ENCODE peak calls at places on chromosome 22, in seven cellular contexts. Z, J, V, Y, X, T and B are unnamed samples.

GRCh38 chr22:21587803-21588611 is 20.5 kb downstream of the UBE2L3 start:
- DNase-seq in Z (no peak), J (no peak), V (no peak), Y (no peak), X (no peak), T (no peak), B (no peak)

GRCh38 chr22:26983311-26983710 is 325.9 kb downstream of the MIAT start:
- DNase-seq in Z (no peak), J (no peak), V (no peak), Y (no peak), X (no peak), T (no peak), B (no peak)

GRCh38 chr22:41822289-41823057 is 10.4 kb upstream of the SREBF2 start:
- DNase-seq in Z (no peak), J (peak; percentile 22), V (peak; percentile 40), Y (peak; percentile 71), X (peak; percentile 85), T (peak; percentile 43), B (peak; percentile 37)

GRCh38 chr22:38228326-38228872 is 26.6 kb downstream of the MAFF start:
- DNase-seq in Z (no peak), J (no peak), V (no peak), Y (peak; percentile 52), X (no peak), T (no peak), B (no peak)

GRCh38 chr22:47008208-47008885 is 245.9 kb downstream of the TBC1D22A start:
- DNase-seq in Z (no peak), J (no peak), V (no peak), Y (no peak), X (no peak), T (no peak), B (no peak)

GRCh38 chr22:44161673-44162072 is 19.1 kb upstream of the PARVG start:
- DNase-seq in Z (no peak), J (no peak), V (no peak), Y (no peak), X (no peak), T (no peak), B (no peak)

GRCh38 chr22:22802346-22802970 is 85.2 kb upstream of the IGLL5 start:
- DNase-seq in Z (no peak), J (no peak), V (no peak), Y (no peak), X (peak; percentile 11), T (no peak), B (no peak)

GRCh38 chr22:40405178-40406062 is 35.0 kb downstream of the SGSM3 start:
- DNase-seq in Z (no peak), J (no peak), V (no peak), Y (no peak), X (no peak), T (no peak), B (no peak)

GRCh38 chr22:37234736-37235711 is 9.0 kb downstream of the RAC2 start:
- DNase-seq in Z (no peak), J (no peak), V (no peak), Y (no peak), X (no peak), T (no peak), B (no peak)

GRCh38 chr22:35632902-35633301 is 15.3 kb upstream of the APOL6 start:
- DNase-seq in Z (no peak), J (no peak), V (no peak), Y (no peak), X (no peak), T (no peak), B (no peak)

GRCh38 chr22:50192825-50193204 is 7.1 kb downstream of the TRABD start:
- DNase-seq in Z (no peak), J (no peak), V (no peak), Y (no peak), X (no peak), T (no peak), B (no peak)

GRCh38 chr22:33606495-33606894 is 313.8 kb downstream of the LARGE1 start:
- DNase-seq in Z (no peak), J (no peak), V (no peak), Y (no peak), X (no peak), T (no peak), B (no peak)

GRCh38 chr22:39317084-39317755 is 2.2 kb downstream of the RPL3 start:
- DNase-seq in Z (no peak), J (no peak), V (no peak), Y (peak; percentile 55), X (no peak), T (no peak), B (no peak)

GRCh38 chr22:43262990-43263644 is 76.2 kb upstream of the TTLL12 start:
- DNase-seq in Z (no peak), J (no peak), V (peak; percentile 64), Y (no peak), X (peak; percentile 41), T (no peak), B (no peak)

GRCh38 chr22:28759861-28760560 is 12.5 kb upstream of the CCDC117 start:
- DNase-seq in Z (no peak), J (no peak), V (no peak), Y (no peak), X (no peak), T (no peak), B (no peak)

GRCh38 chr22:38148252-38148651 is 33.4 kb downstream of the PLA2G6 start:
- DNase-seq in Z (no peak), J (no peak), V (no peak), Y (peak; percentile 76), X (no peak), T (no peak), B (no peak)

GRCh38 chr22:38924197-38924952 is 33.0 kb upstream of the APOBEC3A start:
- DNase-seq in Z (no peak), J (peak; percentile 80), V (peak; percentile 85), Y (peak; percentile 81), X (peak; percentile 93), T (peak; percentile 44), B (peak; percentile 98)

GRCh38 chr22:20857838-20858614 is 585 bp downstream of the PI4KA start:
- DNase-seq in Z (peak; percentile 73), J (peak; percentile 57), V (peak; percentile 86), Y (peak; percentile 62), X (peak; percentile 15), T (peak; percentile 37), B (peak; percentile 83)

GRCh38 chr22:44815099-44816070 is 63.0 kb downstream of the ARHGAP8 start:
- DNase-seq in Z (no peak), J (no peak), V (no peak), Y (no peak), X (no peak), T (no peak), B (no peak)

GRCh38 chr22:25091449-25091848 is 108.2 kb upstream of the CRYBB3 start:
- DNase-seq in Z (no peak), J (no peak), V (no peak), Y (no peak), X (no peak), T (no peak), B (no peak)

GRCh38 chr22:29306830-29307657 is 594 bp downstream of the GAS2L1 start:
- DNase-seq in Z (peak; percentile 54), J (peak; percentile 72), V (peak; percentile 88), Y (peak; percentile 81), X (peak; percentile 80), T (peak; percentile 61), B (no peak)

GRCh38 chr22:17501679-17502285 is 61.5 kb upstream of the SLC25A18 start:
- DNase-seq in Z (no peak), J (peak; percentile 21), V (peak; percentile 56), Y (peak; percentile 79), X (peak; percentile 59), T (peak; percentile 54), B (peak; percentile 35)

GRCh38 chr22:50175191-50175461 is 4.6 kb downstream of the PANX2 start:
- DNase-seq in Z (no peak), J (no peak), V (no peak), Y (no peak), X (no peak), T (no peak), B (no peak)

GRCh38 chr22:31833930-31834329 is 80.1 kb downstream of the DEPDC5 start:
- DNase-seq in Z (no peak), J (no peak), V (no peak), Y (no peak), X (no peak), T (no peak), B (no peak)

GRCh38 chr22:31084811-31085492 is 3.8 kb downstream of the SMTN start:
- DNase-seq in Z (peak; percentile 80), J (peak; percentile 55), V (peak; percentile 79), Y (peak; percentile 71), X (peak; percentile 81), T (peak; percentile 54), B (no peak)